ENCODE peak calls at places on chromosomes 2 and 18, in nine cellular contexts. X is astrocyte, F is prostate gland, R is transverse colon, H is MCF 10A, K is heart right ventricle, O is psoas muscle, N is GM13976, E is progenitor cell of endocrine pancreas. T is an unnamed sample.

GRCh38 chr2:189674374-189675112 is at the start of gene ANKAR:
- DNase-seq in X (peak; percentile 81), N (peak; percentile 89), K (peak; percentile 89), H (peak; percentile 62), F (peak; percentile 80), E (peak; percentile 90), R (peak; percentile 92), O (peak; percentile 96), T (no peak)

GRCh38 chr18:77132369-77133050 is at the start of gene MBP:
- DNase-seq in F (peak; percentile 89), O (peak; percentile 81), K (peak; percentile 50), X (no peak), N (peak; percentile 88), E (peak; percentile 73), H (peak; percentile 73), R (peak; percentile 92), T (no peak)

GRCh38 chr2:146041291-146041868 is 1521.5 kb upstream of the ZEB2 start:
- DNase-seq in R (no peak), H (no peak), X (no peak), O (no peak), N (no peak), E (no peak), K (no peak), F (no peak), T (no peak)

GRCh38 chr18:12283256-12283655 is 24.8 kb upstream of the TUBB6 start:
- DNase-seq in K (no peak), E (no peak), R (no peak), N (no peak), X (peak; percentile 69), F (no peak), H (peak; percentile 53), O (no peak), T (no peak)

GRCh38 chr2:219612605-219613286 is 14.7 kb upstream of the SLC4A3 start:
- DNase-seq in H (no peak), R (peak; percentile 22), E (no peak), K (no peak), F (no peak), N (peak; percentile 43), O (no peak), X (no peak), T (no peak)

GRCh38 chr2:37854676-37855282 is 70.3 kb upstream of the RMDN2 start:
- DNase-seq in R (no peak), F (no peak), N (no peak), K (no peak), E (no peak), X (no peak), H (no peak), O (no peak), T (no peak)

GRCh38 chr2:218145124-218145523 is 19.3 kb downstream of the CXCR2 start:
- DNase-seq in N (no peak), F (no peak), O (no peak), H (peak; percentile 91), K (no peak), X (no peak), E (no peak), R (peak; percentile 13), T (no peak)

GRCh38 chr2:196566969-196567666 is 72.4 kb upstream of the CCDC150 start:
- DNase-seq in K (peak; percentile 17), O (no peak), E (no peak), X (no peak), H (no peak), R (no peak), F (no peak), N (no peak), T (no peak)

GRCh38 chr2:44954306-44954901 is 12.9 kb downstream of the SIX3 start:
- DNase-seq in E (no peak), N (no peak), X (no peak), H (no peak), O (peak; percentile 37), R (no peak), F (no peak), K (no peak), T (no peak)

GRCh38 chr2:105617631-105618350 is 126.9 kb upstream of the NCK2 start:
- DNase-seq in X (no peak), R (no peak), H (peak; percentile 59), E (no peak), K (no peak), F (no peak), O (no peak), N (no peak), T (no peak)

GRCh38 chr2:158502984-158503383 is 46.2 kb downstream of the PKP4 start:
- DNase-seq in E (no peak), F (no peak), N (no peak), R (no peak), K (no peak), X (peak; percentile 93), O (no peak), H (no peak), T (no peak)

GRCh38 chr2:71603851-71604708 is 150.7 kb downstream of the DYSF start:
- DNase-seq in X (no peak), E (no peak), H (no peak), F (no peak), R (no peak), N (no peak), O (peak; percentile 36), K (no peak), T (no peak)

GRCh38 chr2:232888099-232888836 is 18.2 kb downstream of the SNORC start:
- DNase-seq in N (no peak), X (no peak), R (no peak), E (no peak), H (no peak), O (no peak), K (no peak), F (no peak), T (no peak)

GRCh38 chr2:67394734-67395133 is 2.4 kb upstream of the ETAA1 start:
- DNase-seq in R (no peak), O (no peak), F (no peak), K (no peak), E (no peak), X (peak; percentile 39), N (no peak), H (peak; percentile 59), T (peak; percentile 20)

GRCh38 chr18:79617521-79618500 is 61.8 kb upstream of the CTDP1 start:
- DNase-seq in X (no peak), H (no peak), N (no peak), E (no peak), F (no peak), R (no peak), K (no peak), O (peak; percentile 53), T (no peak)

GRCh38 chr18:24366328-24366727 is 31.3 kb downstream of the OSBPL1A start:
- DNase-seq in E (no peak), N (no peak), X (no peak), R (no peak), F (no peak), K (no peak), H (no peak), O (no peak), T (no peak)

GRCh38 chr2:37654932-37655331 is 16.5 kb downstream of the CDC42EP3 start:
- DNase-seq in H (no peak), N (peak; percentile 76), F (no peak), R (no peak), K (no peak), E (no peak), X (peak; percentile 77), O (no peak), T (no peak)

GRCh38 chr2:179354296-179354695 is 89.7 kb upstream of the SESTD1 start:
- DNase-seq in F (no peak), O (no peak), N (no peak), R (no peak), E (no peak), K (no peak), H (no peak), X (no peak), T (no peak)
- TF ChIP-seq CTCF in F (no peak), O (no peak), N (no peak), R (no peak), E (no peak), K (no peak), H (no peak), X (no peak), T (no peak)

DNA sequence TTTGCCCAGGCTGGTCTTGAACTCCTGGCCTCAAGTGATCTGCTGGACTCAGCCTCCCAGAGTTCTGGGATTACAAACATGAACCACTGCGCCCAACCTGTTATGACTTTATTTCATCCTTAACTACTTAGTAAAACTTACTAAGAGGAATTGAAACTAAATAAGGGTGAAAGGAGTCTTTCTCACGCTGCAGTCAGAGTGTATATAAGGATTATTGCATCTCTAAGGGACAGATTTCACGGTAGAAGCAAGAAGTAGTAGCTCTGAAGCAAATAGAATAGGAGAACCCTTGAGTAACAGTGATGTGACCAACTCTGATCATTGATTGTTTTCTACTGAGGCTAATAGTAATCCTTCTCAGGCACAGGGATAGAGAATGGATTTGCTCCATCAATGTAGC is 960.1 kb downstream of the CPS1 start:
- DNase-seq in E (no peak), O (no peak), R (no peak), H (no peak), F (no peak), N (no peak), K (no peak), X (no peak), T (no peak)
- TF ChIP-seq CTCF in E (no peak), O (no peak), R (no peak), H (no peak), F (no peak), N (no peak), K (no peak), X (no peak), T (no peak)

GRCh38 chr2:166224197-166224596 is 96.4 kb upstream of the SCN1A start:
- DNase-seq in E (no peak), R (no peak), X (no peak), H (no peak), F (no peak), N (no peak), K (no peak), O (no peak), T (no peak)

DNA sequence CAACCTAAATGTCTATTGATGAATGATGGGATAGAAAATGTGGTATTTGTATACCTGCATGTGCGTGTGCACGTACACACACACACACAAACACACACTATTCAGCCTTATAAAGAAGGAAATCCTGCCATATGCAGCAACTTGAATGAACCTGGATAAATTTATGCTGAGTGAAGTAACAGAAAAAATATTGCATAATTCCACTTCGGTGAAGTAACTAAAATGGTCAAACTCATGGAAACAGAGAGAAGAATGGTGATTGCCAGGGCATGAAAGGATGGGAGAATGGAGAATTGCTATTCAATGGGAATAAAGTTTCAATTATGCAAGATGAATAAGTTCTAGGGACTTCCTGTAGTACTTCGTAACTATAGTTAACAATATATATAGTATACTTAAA is 95.5 kb upstream of the SCN1A start:
- DNase-seq in K (no peak), O (no peak), F (no peak), X (no peak), N (no peak), H (no peak), E (no peak), R (no peak), T (no peak)
- TF ChIP-seq CTCF in K (no peak), O (no peak), F (no peak), X (no peak), N (no peak), H (no peak), E (no peak), R (no peak), T (no peak)

DNA sequence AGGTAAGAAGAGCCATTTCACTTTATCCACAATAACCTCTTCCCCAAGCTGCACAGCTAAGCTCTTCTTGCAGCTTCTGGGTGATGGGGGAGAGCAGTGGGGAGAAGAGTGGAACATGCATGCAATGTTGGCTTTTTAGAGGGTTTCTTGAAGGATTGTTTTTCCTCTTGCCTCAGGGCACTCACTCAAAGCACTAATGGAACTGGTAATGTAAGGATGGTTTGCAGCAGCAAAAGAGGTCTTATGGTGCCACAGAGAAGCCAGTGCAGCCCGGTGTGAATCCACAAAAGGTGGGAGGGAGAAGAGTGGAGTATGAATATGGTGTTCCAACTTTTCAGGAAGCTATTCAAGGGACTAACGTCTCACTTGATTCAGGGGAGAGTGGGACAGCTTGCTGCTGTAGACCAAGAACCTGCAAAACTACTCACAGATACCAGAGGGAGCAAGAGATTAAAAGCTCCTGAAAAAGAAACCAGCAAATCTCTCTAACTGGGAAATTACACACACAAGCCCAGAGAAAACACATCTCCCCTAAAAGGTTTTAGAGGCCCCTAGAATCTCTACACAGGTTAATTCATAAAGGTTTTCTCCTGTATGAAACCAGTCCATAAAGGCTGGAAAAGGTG is 116.4 kb downstream of the CHN1 start:
- DNase-seq in F (no peak), N (no peak), X (no peak), E (no peak), K (no peak), O (no peak), H (no peak), R (no peak), T (no peak)
- TF ChIP-seq CTCF in F (no peak), N (no peak), X (no peak), E (no peak), K (no peak), O (no peak), H (no peak), R (no peak), T (peak; percentile 40)

T was measured in epithelial cell of proximal tubule.